ENCODE peak calls at places on chromosomes 3 and 15, in seven cellular contexts. B is nephron progenitor cell, H is tibial artery, N is astrocyte of the spinal cord, Z is heart left ventricle, L is A549, J is fibroblast of the aortic adventitia. T is an unnamed sample.

GRCh38 chr3:128011140-128011539 is 41.1 kb upstream of the SEC61A1 start:
- DNase-seq in L (peak), Z (no peak), B (peak), N (peak), J (peak), H (no peak), T (no peak)

GRCh38 chr3:172692751-172693310 is 18.0 kb downstream of the NCEH1 start:
- DNase-seq in H (no peak), L (no peak), N (no peak), Z (no peak), B (no peak), J (no peak), T (no peak)

GRCh38 chr15:58357529-58358476 is 74.0 kb upstream of the LIPC start:
- DNase-seq in J (peak), L (no peak), H (no peak), Z (no peak), N (no peak), B (no peak), T (no peak)

GRCh38 chr15:41607033-41607432 is 48.0 kb downstream of the TYRO3 start:
- DNase-seq in J (peak), Z (no peak), H (no peak), B (no peak), L (no peak), N (peak), T (no peak)

GRCh38 chr3:18724456-18724855 is 299.3 kb upstream of the SATB1 start:
- DNase-seq in B (no peak), H (no peak), L (no peak), Z (no peak), J (no peak), N (no peak), T (no peak)

GRCh38 chr3:3578723-3579122 is 220.5 kb upstream of the LRRN1 start:
- DNase-seq in J (no peak), Z (no peak), L (no peak), B (no peak), H (no peak), N (no peak), T (no peak)

GRCh38 chr3:37243811-37244748 is 69.7 kb upstream of the LRRFIP2 start:
- DNase-seq in B (peak), J (peak), L (peak), H (peak), N (peak), Z (peak), T (peak)

GRCh38 chr3:8884630-8885290 is 78.5 kb downstream of the RAD18 start:
- DNase-seq in B (no peak), J (no peak), N (no peak), Z (no peak), L (no peak), H (no peak), T (no peak)

GRCh38 chr3:182234881-182235280 is 523.2 kb downstream of the SOX2 start:
- DNase-seq in J (no peak), Z (no peak), B (no peak), H (no peak), L (no peak), N (no peak), T (no peak)

GRCh38 chr3:194364652-194365434 is 4.7 kb downstream of the LRRC15 start:
- DNase-seq in H (no peak), J (peak), L (no peak), B (peak), N (peak), Z (peak), T (no peak)

GRCh38 chr3:146390006-146390772 is 79.2 kb downstream of the PLSCR2 start:
- DNase-seq in H (no peak), Z (no peak), B (no peak), N (peak), J (peak), L (no peak), T (no peak)

GRCh38 chr15:49674370-49674769 is 53.5 kb downstream of the DTWD1 start:
- DNase-seq in N (peak), B (no peak), H (no peak), Z (no peak), L (no peak), J (peak), T (no peak)

GRCh38 chr3:196596355-196596754 is 27.9 kb downstream of the FBXO45 start:
- DNase-seq in Z (no peak), H (no peak), J (no peak), B (no peak), N (no peak), L (peak), T (no peak)

GRCh38 chr3:80733522-80734176 is 965.9 kb upstream of the ROBO1 start:
- DNase-seq in Z (no peak), J (peak), L (no peak), H (no peak), N (peak), B (peak), T (no peak)

GRCh38 chr15:75314552-75315290 is 21.1 kb upstream of the COMMD4 start:
- DNase-seq in L (no peak), N (no peak), H (no peak), Z (no peak), B (no peak), J (no peak), T (no peak)

GRCh38 chr15:67082007-67082536 is 16.7 kb downstream of the SMAD3 start:
- DNase-seq in H (no peak), Z (no peak), N (no peak), J (no peak), B (no peak), L (no peak), T (no peak)

GRCh38 chr3:86743233-86743632 is 247.7 kb downstream of the VGLL3 start:
- DNase-seq in J (no peak), B (no peak), N (no peak), H (no peak), Z (no peak), L (no peak), T (no peak)

GRCh38 chr3:44685128-44685800 is 27.2 kb upstream of the ZNF502 start:
- DNase-seq in L (no peak), H (peak), N (peak), J (peak), B (peak), Z (peak), T (peak)

GRCh38 chr3:57852896-57853295 is 96.8 kb downstream of the SLMAP start:
- DNase-seq in N (peak), B (no peak), J (peak), H (no peak), L (peak), Z (no peak), T (no peak)
- TF ChIP-seq CTCF in N (peak), B (no peak), J (peak), H (peak), L (peak), Z (peak), T (peak)

GRCh38 chr15:39084683-39085530 is 496.0 kb upstream of the THBS1 start:
- DNase-seq in Z (peak), J (peak), L (no peak), H (no peak), B (no peak), N (peak), T (no peak)
- TF ChIP-seq CTCF in Z (no peak), J (no peak), L (no peak), H (no peak), B (no peak), N (no peak), T (no peak)

GRCh38 chr3:117549716-117550115 is 840.1 kb downstream of the TUSC7 start:
- DNase-seq in N (no peak), B (no peak), H (no peak), L (no peak), J (peak), Z (no peak), T (no peak)
- TF ChIP-seq CTCF in N (peak), B (no peak), H (no peak), L (peak), J (peak), Z (no peak), T (no peak)

DNA sequence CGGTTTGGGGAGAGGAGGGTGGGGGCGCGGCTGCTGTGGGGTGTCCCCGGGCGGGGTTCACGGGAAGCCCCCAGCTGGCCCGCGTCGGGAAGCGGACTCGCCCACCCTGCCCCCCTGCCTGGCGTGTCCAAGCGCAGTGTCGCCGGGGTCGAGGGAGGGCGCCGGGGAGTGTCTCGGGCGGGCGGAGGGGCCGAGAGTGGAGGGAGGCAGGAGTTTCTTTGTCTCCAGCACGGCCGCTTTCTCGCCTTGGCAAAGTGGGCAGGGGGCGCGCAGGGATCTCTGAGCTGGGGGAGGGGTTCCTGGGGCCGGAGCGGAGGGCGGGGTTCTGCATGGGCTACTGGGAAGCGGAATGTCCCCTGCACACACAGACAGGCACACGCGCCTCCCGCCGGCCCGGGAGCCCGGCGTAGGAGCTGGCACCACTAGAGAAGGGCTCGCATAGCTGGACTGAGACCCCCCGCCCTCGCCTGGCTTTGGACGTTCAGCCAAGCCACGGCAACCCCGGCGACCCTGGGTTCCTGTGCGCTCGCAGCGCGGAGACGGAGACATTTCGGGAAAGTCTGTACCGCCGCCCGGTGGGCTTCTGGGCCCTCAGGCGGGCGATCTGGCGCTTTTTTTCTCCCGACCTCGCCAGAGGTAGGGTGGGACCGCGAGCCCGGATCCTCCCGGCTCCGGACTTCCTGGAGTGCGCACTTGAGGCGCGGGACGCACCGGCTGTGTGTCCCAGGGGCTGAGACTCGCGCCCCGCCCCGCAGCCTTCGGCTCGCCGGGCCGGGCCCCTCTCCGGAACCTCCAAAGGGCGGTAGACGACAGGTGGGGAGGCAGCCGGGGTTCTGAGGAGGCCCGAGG is 870 bp downstream of the ST8SIA2 start:
- DNase-seq in B (peak), L (no peak), Z (no peak), N (peak), H (no peak), J (no peak), T (no peak)
- TF ChIP-seq CTCF in B (no peak), L (no peak), Z (no peak), N (no peak), H (no peak), J (no peak), T (no peak)

GRCh38 chr3:109224333-109224732 is 87.8 kb downstream of the C3orf85 start:
- DNase-seq in J (no peak), Z (no peak), H (no peak), N (no peak), B (no peak), L (no peak), T (no peak)
- TF ChIP-seq CTCF in J (no peak), Z (no peak), H (no peak), N (no peak), B (no peak), L (peak), T (no peak)

T was measured in right atrium auricular region.